ENCODE peak calls at places on chromosome 14, in five cellular contexts. T is naive thymus-derived CD8-positive, alpha-beta T cell; D is activated CD8-positive, alpha-beta memory T cell treated with anti-CD3 and anti-CD28 coated beads, Interleukin-2, amount 10 ng/mL, durations not matched to agents 7 days and 5 days; I is NCI-H2029; J is putamen. K is an unnamed sample.

GRCh38 chr14:96255501-96256366 is at the start of gene BDKRB1:
- DNase-seq in I (no peak), D (no peak), T (no peak), J (no peak), K (no peak)

GRCh38 chr14:66403183-66403582 is 83.0 kb upstream of the CCDC196 start:
- DNase-seq in I (no peak), D (no peak), T (peak), J (no peak), K (no peak)

GRCh38 chr14:100606687-100607610 is 19.7 kb upstream of the BEGAIN start:
- DNase-seq in T (no peak), J (no peak), D (no peak), I (no peak), K (no peak)

GRCh38 chr14:53964249-53964648 is 7.6 kb upstream of the BMP4 start:
- DNase-seq in I (no peak), T (no peak), D (no peak), J (no peak), K (no peak)

GRCh38 chr14:95255487-95255886 is 64.2 kb downstream of the CLMN start:
- DNase-seq in J (no peak), I (no peak), T (no peak), D (no peak), K (peak)

GRCh38 chr14:99063620-99064225 is 208.3 kb downstream of the BCL11B start:
- DNase-seq in I (no peak), D (peak), J (no peak), T (no peak), K (no peak)

GRCh38 chr14:65333926-65334687 is 78.4 kb upstream of the FUT8 start:
- DNase-seq in I (no peak), D (no peak), J (no peak), T (no peak), K (peak)

GRCh38 chr14:44170099-44170498 is 337.0 kb downstream of the FSCB start:
- DNase-seq in I (no peak), D (no peak), T (no peak), J (no peak), K (peak)

GRCh38 chr14:74660167-74660566 is 48.1 kb upstream of the LTBP2 start:
- DNase-seq in I (no peak), D (no peak), J (no peak), T (no peak), K (no peak)

GRCh38 chr14:62409909-62410308 is 635.3 kb downstream of the KCNH5 start:
- DNase-seq in I (no peak), T (no peak), J (no peak), D (no peak), K (peak)

GRCh38 chr14:71932229-71932951 is at the start of gene RGS6:
- DNase-seq in T (no peak), I (no peak), D (no peak), J (no peak), K (no peak)

GRCh38 chr14:63759454-63759853 is 31.6 kb upstream of the SGPP1 start:
- DNase-seq in D (peak), I (no peak), T (peak), J (no peak), K (no peak)

GRCh38 chr14:74402264-74403251 is 23.5 kb downstream of the SYNDIG1L start:
- DNase-seq in I (no peak), J (no peak), D (peak), T (no peak), K (no peak)

GRCh38 chr14:104596451-104596918 is 8.1 kb downstream of the TMEM179 start:
- DNase-seq in T (no peak), I (no peak), J (no peak), D (no peak), K (no peak)

GRCh38 chr14:60723218-60724079 is 702 bp downstream of the SIX4 start:
- DNase-seq in T (peak), I (peak), J (no peak), D (peak), K (peak)

GRCh38 chr14:104318558-104319488 is 180.4 kb downstream of the KIF26A start:
- DNase-seq in D (no peak), J (no peak), I (no peak), T (no peak), K (no peak)

GRCh38 chr14:22650960-22651521 is 6.9 kb upstream of the OR6J1 start:
- DNase-seq in I (no peak), D (peak), J (no peak), T (no peak), K (peak)

GRCh38 chr14:88181072-88181471 is 142.0 kb downstream of the KCNK10 start:
- DNase-seq in J (no peak), D (peak), T (no peak), I (no peak), K (no peak)

GRCh38 chr14:64088647-64088964 is 205.6 kb downstream of the ESR2 start:
- DNase-seq in I (no peak), J (no peak), T (no peak), D (no peak), K (no peak)

GRCh38 chr14:24259282-24260025 is 3.5 kb downstream of the TGM1 start:
- DNase-seq in I (no peak), J (no peak), T (no peak), D (no peak), K (no peak)

GRCh38 chr14:70563869-70564268 is 29.1 kb upstream of the ADAM20 start:
- DNase-seq in D (no peak), I (no peak), T (no peak), J (peak), K (no peak)